ENCODE peak calls at places on chromosome 17, in five cellular contexts. S is esophagus squamous epithelium; Z is HL-60; P is CD8-positive, alpha-beta memory T cell; A is lower leg skin. U is an unnamed sample.

GRCh38 chr17:75679706-75680201 is 12.6 kb downstream of the SAP30BP start:
- DNase-seq in Z (no peak), A (no peak), P (no peak), S (no peak), U (no peak)

GRCh38 chr17:63438092-63439051 is 7.7 kb downstream of the CYB561 start:
- DNase-seq in P (no peak), Z (no peak), S (no peak), A (no peak), U (no peak)

GRCh38 chr17:333626-334396 is 18.8 kb downstream of the RPH3AL start:
- DNase-seq in S (no peak), P (peak; percentile 62), A (no peak), Z (no peak), U (no peak)

GRCh38 chr17:68704897-68705296 is 103.7 kb upstream of the FAM20A start:
- DNase-seq in A (no peak), P (no peak), S (no peak), Z (no peak), U (no peak)

GRCh38 chr17:82372591-82373452 is 1.3 kb downstream of the UTS2R start:
- DNase-seq in S (no peak), A (no peak), P (no peak), Z (no peak), U (no peak)

GRCh38 chr17:39122982-39123381 is 28.5 kb downstream of the PLXDC1 start:
- DNase-seq in S (no peak), P (no peak), A (no peak), Z (no peak), U (no peak)

GRCh38 chr17:68800731-68801130 is 154.5 kb downstream of the ABCA8 start:
- DNase-seq in S (no peak), P (no peak), A (no peak), Z (no peak), U (no peak)

GRCh38 chr17:5536831-5537230 is 47.5 kb downstream of the NLRP1 start:
- DNase-seq in S (no peak), P (no peak), Z (no peak), A (no peak), U (no peak)

GRCh38 chr17:70447588-70447987 is 278.3 kb downstream of the KCNJ2 start:
- DNase-seq in P (no peak), A (no peak), S (no peak), Z (no peak), U (no peak)

GRCh38 chr17:9468532-9468931 is 107.1 kb downstream of the STX8 start:
- DNase-seq in Z (no peak), P (no peak), A (peak; percentile 77), S (no peak), U (no peak)

GRCh38 chr17:67431210-67432015 is 54.3 kb downstream of the PITPNC1 start:
- DNase-seq in P (no peak), Z (no peak), S (no peak), A (no peak), U (no peak)

GRCh38 chr17:74354123-74354522 is 7.5 kb downstream of the BTBD17 start:
- DNase-seq in S (no peak), Z (peak; percentile 64), P (no peak), A (no peak), U (no peak)

GRCh38 chr17:75909051-75909811 is 4.5 kb upstream of the MRPL38 start:
- DNase-seq in S (no peak), A (no peak), Z (no peak), P (no peak), U (peak; percentile 53)

GRCh38 chr17:73317554-73318426 is 6.0 kb upstream of the CDC42EP4 start:
- DNase-seq in Z (no peak), A (no peak), P (no peak), S (no peak), U (no peak)

GRCh38 chr17:42525221-42525620 is 10.8 kb upstream of the NAGLU start:
- DNase-seq in P (no peak), Z (no peak), S (no peak), A (no peak), U (no peak)

GRCh38 chr17:77454560-77455095 is 313.9 kb downstream of the SEC14L1 start:
- DNase-seq in P (peak; percentile 47), A (no peak), Z (no peak), S (no peak), U (no peak)

GRCh38 chr17:15945493-15946209 is 721 bp downstream of the ADORA2B start:
- DNase-seq in P (no peak), S (no peak), Z (no peak), A (no peak), U (no peak)

GRCh38 chr17:18361837-18362380 is 1.4 kb downstream of the SHMT1 start:
- DNase-seq in P (no peak), A (no peak), Z (no peak), S (no peak), U (no peak)
- H3K4me3 ChIP-seq in P (no peak overlapping the region), A (no peak overlapping the region), Z (no peak overlapping the region), S (peak overlapping the region; percentile 72), U (no peak overlapping the region)

GRCh38 chr17:78979780-78980623 is at the start of gene LGALS3BP:
- DNase-seq in Z (no peak), S (no peak), A (no peak), P (peak; percentile 52), U (peak; percentile 62)

GRCh38 chr17:78977992-78978973 is 1.4 kb downstream of the LGALS3BP start:
- DNase-seq in S (no peak), A (no peak), P (no peak), Z (no peak), U (no peak)

GRCh38 chr17:78974635-78975591 is 4.8 kb downstream of the LGALS3BP start:
- DNase-seq in Z (no peak), A (peak; percentile 96), S (no peak), P (no peak), U (peak; percentile 48)

GRCh38 chr17:78976907-78977680 is 2.6 kb downstream of the LGALS3BP start:
- DNase-seq in P (no peak), Z (no peak), S (no peak), A (no peak), U (no peak)

GRCh38 chr17:78977681-78977943 is 2.1 kb downstream of the LGALS3BP start:
- DNase-seq in Z (no peak), A (no peak), S (no peak), P (no peak), U (no peak)
- H3K4me3 ChIP-seq in Z (no peak overlapping the region), A (no peak overlapping the region), S (peak overlapping the region; percentile 49), P (no peak overlapping the region), U (no peak overlapping the region)

GRCh38 chr17:58156839-58157803 is 8.9 kb downstream of the OR4D1 start:
- DNase-seq in S (no peak), A (no peak), P (peak; percentile 60), Z (no peak), U (no peak)

GRCh38 chr17:58158181-58158580 is 8.6 kb upstream of the OR4D2 start:
- DNase-seq in P (no peak), Z (no peak), A (no peak), S (no peak), U (no peak)

GRCh38 chr17:58166682-58167081 is at the start of gene OR4D2:
- DNase-seq in A (no peak), S (no peak), P (no peak), Z (no peak), U (no peak)

GRCh38 chr17:58165981-58166380 is 801 bp upstream of the OR4D2 start:
- DNase-seq in P (no peak), A (no peak), S (no peak), Z (no peak), U (peak; percentile 44)

GRCh38 chr17:58161566-58161965 is 5.2 kb upstream of the OR4D2 start:
- DNase-seq in P (no peak), Z (no peak), A (no peak), S (no peak), U (no peak)
- H3K4me3 ChIP-seq in P (no peak overlapping the region), Z (no peak overlapping the region), A (no peak overlapping the region), S (no peak overlapping the region), U (no peak overlapping the region)

GRCh38 chr17:48552453-48553189 is 7.7 kb upstream of the HOXB2 start:
- DNase-seq in Z (no peak), S (no peak), A (no peak), P (no peak), U (no peak)
- H3K4me3 ChIP-seq in Z (no peak overlapping the region), S (peak overlapping the region; percentile 9), A (no peak overlapping the region), P (no peak overlapping the region), U (no peak overlapping the region)

GRCh38 chr17:50725769-50726655 is 6.6 kb downstream of the LUC7L3 start:
- DNase-seq in S (no peak), P (no peak), Z (no peak), A (no peak), U (no peak)
- H3K4me3 ChIP-seq in S (no peak overlapping the region), P (no peak overlapping the region), Z (no peak overlapping the region), A (no peak overlapping the region), U (no peak overlapping the region)

GRCh38 chr17:49633762-49634486 is 44.0 kb downstream of the SPOP start:
- DNase-seq in Z (no peak), A (no peak), P (no peak), S (no peak), U (no peak)

GRCh38 chr17:49631496-49631895 is 46.4 kb downstream of the SPOP start:
- DNase-seq in S (no peak), Z (no peak), A (no peak), P (no peak), U (no peak)

GRCh38 chr17:49634487-49634865 is 43.4 kb downstream of the SPOP start:
- DNase-seq in Z (no peak), S (no peak), P (no peak), A (no peak), U (no peak)

GRCh38 chr17:49632201-49632600 is 45.7 kb downstream of the SPOP start:
- DNase-seq in S (no peak), A (no peak), Z (no peak), P (no peak), U (no peak)

GRCh38 chr17:49633250-49633649 is 44.6 kb downstream of the SPOP start:
- DNase-seq in S (no peak), Z (no peak), P (no peak), A (no peak), U (no peak)
- H3K4me3 ChIP-seq in S (no peak overlapping the region), Z (no peak overlapping the region), P (no peak overlapping the region), A (no peak overlapping the region), U (no peak overlapping the region)

GRCh38 chr17:32009262-32009542 is 2.0 kb downstream of the LRRC37B start:
- DNase-seq in Z (no peak), S (no peak), P (no peak), A (no peak), U (no peak)
- H3K4me3 ChIP-seq in Z (peak overlapping the region; percentile 93), S (peak overlapping the region; percentile 99), P (peak overlapping the region; percentile 93), A (no peak overlapping the region), U (no peak overlapping the region)

GRCh38 chr17:79835953-79836951 is 3.0 kb downstream of the CBX4 start:
- DNase-seq in P (no peak), Z (peak; percentile 77), S (no peak), A (no peak), U (no peak)
- H3K4me3 ChIP-seq in P (peak overlapping the region; percentile 85), Z (peak overlapping the region; percentile 78), S (peak overlapping the region; percentile 87), A (no peak overlapping the region), U (peak overlapping the region; percentile 86)